ENCODE peak calls at places on chromosomes 6 and 20, in six cellular contexts. Q, F, A, B, O and Y are unnamed samples.

GRCh38 chr6:20805027-20805426 is 270.8 kb downstream of the CDKAL1 start:
- DNase-seq in Q (no peak), F (no peak), A (no peak), B (no peak), O (no peak), Y (no peak)

GRCh38 chr6:24855389-24856245 is 56.9 kb upstream of the ARMH2 start:
- DNase-seq in Q (no peak), F (peak), A (peak), B (no peak), O (peak), Y (peak)

GRCh38 chr6:108587258-108588059 is 26.7 kb downstream of the FOXO3 start:
- DNase-seq in Q (peak), F (peak), A (peak), B (no peak), O (no peak), Y (no peak)

GRCh38 chr6:6661684-6662083 is 73.2 kb downstream of the LY86 start:
- DNase-seq in Q (no peak), F (no peak), A (peak), B (no peak), O (peak), Y (no peak)

GRCh38 chr6:28658475-28659249 is 133.0 kb downstream of the GPX5 start:
- DNase-seq in Q (no peak), F (no peak), A (no peak), B (no peak), O (no peak), Y (no peak)

GRCh38 chr6:27237089-27237723 is 10.3 kb upstream of the PRSS16 start:
- DNase-seq in Q (no peak), F (peak), A (peak), B (no peak), O (no peak), Y (no peak)

GRCh38 chr6:108171291-108171917 is 5.6 kb downstream of the NR2E1 start:
- DNase-seq in Q (no peak), F (no peak), A (no peak), B (no peak), O (no peak), Y (no peak)

GRCh38 chr6:150088481-150089154 is 19.7 kb upstream of the ULBP3 start:
- DNase-seq in Q (no peak), F (no peak), A (no peak), B (no peak), O (no peak), Y (no peak)

GRCh38 chr20:25437153-25437581 is 29.7 kb downstream of the GINS1 start:
- DNase-seq in Q (no peak), F (no peak), A (no peak), B (no peak), O (no peak), Y (no peak)

GRCh38 chr20:32077192-32077591 is 25.1 kb downstream of the HCK start:
- DNase-seq in Q (no peak), F (no peak), A (no peak), B (no peak), O (no peak), Y (no peak)

GRCh38 chr20:36301359-36302119 is 4.6 kb upstream of the DLGAP4 start:
- DNase-seq in Q (no peak), F (no peak), A (no peak), B (no peak), O (no peak), Y (no peak)

GRCh38 chr6:140486468-140487361 is 1112.3 kb upstream of the CITED2 start:
- DNase-seq in Q (no peak), F (no peak), A (peak), B (no peak), O (no peak), Y (no peak)

GRCh38 chr6:53513519-53513966 is 31.4 kb downstream of the GCLC start:
- DNase-seq in Q (no peak), F (no peak), A (no peak), B (no peak), O (no peak), Y (no peak)

GRCh38 chr6:89122625-89123024 is 4.8 kb upstream of the SRSF12 start:
- DNase-seq in Q (no peak), F (no peak), A (peak), B (no peak), O (no peak), Y (peak)

GRCh38 chr6:152089992-152090391 is 282.5 kb downstream of the ESR1 start:
- DNase-seq in Q (no peak), F (no peak), A (peak), B (peak), O (no peak), Y (no peak)

GRCh38 chr6:167047554-167047953 is 48.4 kb downstream of the CEP43 start:
- DNase-seq in Q (no peak), F (no peak), A (no peak), B (peak), O (no peak), Y (no peak)

GRCh38 chr20:51438136-51438535 is 104.4 kb downstream of the NFATC2 start:
- DNase-seq in Q (no peak), F (no peak), A (no peak), B (no peak), O (no peak), Y (no peak)

GRCh38 chr6:41625442-41625841 is 12.8 kb upstream of the MDFI start:
- DNase-seq in Q (no peak), F (no peak), A (no peak), B (no peak), O (peak), Y (peak)

GRCh38 chr20:41137412-41138216 is at the start of gene PLCG1:
- DNase-seq in Q (peak), F (no peak), A (peak), B (peak), O (peak), Y (peak)

GRCh38 chr6:139349464-139350020 is 24.9 kb downstream of the CITED2 start:
- DNase-seq in Q (no peak), F (no peak), A (peak), B (no peak), O (no peak), Y (no peak)

GRCh38 chr6:118401325-118401998 is 146.6 kb upstream of the PLN start:
- DNase-seq in Q (no peak), F (no peak), A (no peak), B (no peak), O (no peak), Y (no peak)

GRCh38 chr20:5996765-5997164 is 46.3 kb downstream of the MCM8 start:
- DNase-seq in Q (no peak), F (no peak), A (no peak), B (no peak), O (no peak), Y (peak)

DNA sequence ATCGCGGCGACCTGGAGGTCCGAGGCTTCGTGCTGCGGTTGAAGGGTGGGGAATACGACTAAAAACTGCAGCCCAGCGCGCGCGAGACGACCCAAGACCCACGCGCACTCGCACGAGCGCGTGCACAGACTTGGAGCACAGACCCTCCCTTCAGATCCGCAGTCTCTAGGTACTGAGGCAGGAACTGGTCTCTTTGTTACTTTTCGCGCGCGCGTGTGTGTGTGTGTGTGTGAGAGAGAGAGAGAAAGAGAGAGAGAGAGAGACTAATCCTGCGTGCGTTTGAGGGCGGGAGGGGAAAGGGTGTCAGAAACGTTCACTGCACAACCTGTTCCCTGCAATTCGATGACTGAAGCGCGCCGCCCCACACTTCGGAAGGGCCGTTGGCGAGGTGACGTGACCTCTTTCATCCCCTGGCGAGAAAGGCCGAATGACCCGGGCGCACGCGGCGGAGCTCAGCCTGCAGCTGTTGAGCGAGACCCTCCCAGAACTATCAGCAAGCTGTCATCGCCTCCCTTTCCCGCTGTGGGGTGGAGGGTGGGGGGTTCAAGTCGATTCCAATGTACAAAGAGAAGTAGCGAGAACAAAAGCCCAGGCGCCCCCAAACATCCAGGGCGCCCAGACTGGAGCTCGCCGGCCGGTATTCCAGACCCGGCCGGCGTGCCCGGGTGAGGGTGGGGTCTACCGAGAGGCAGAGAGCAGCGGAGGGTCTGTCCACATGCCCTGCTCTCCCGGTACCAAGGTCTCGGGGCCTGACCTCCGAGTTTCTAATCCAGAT is 1.5 kb upstream of the TUBB2B start:
- DNase-seq in Q (no peak), F (no peak), A (no peak), B (no peak), O (no peak), Y (no peak)
- H3K4me3 ChIP-seq in Q (no peak), F (no peak), A (no peak), B (peak), O (peak), Y (no peak)

GRCh38 chr6:52324239-52324638 is 37.7 kb upstream of the PAQR8 start:
- DNase-seq in Q (no peak), F (no peak), A (no peak), B (no peak), O (no peak), Y (no peak)

GRCh38 chr6:52325695-52326471 is 36.1 kb upstream of the PAQR8 start:
- DNase-seq in Q (no peak), F (no peak), A (no peak), B (no peak), O (no peak), Y (no peak)

GRCh38 chr6:52328721-52329120 is 33.2 kb upstream of the PAQR8 start:
- DNase-seq in Q (no peak), F (no peak), A (no peak), B (no peak), O (no peak), Y (no peak)

GRCh38 chr6:52328303-52328662 is 33.7 kb upstream of the PAQR8 start:
- DNase-seq in Q (no peak), F (no peak), A (no peak), B (no peak), O (no peak), Y (no peak)

DNA sequence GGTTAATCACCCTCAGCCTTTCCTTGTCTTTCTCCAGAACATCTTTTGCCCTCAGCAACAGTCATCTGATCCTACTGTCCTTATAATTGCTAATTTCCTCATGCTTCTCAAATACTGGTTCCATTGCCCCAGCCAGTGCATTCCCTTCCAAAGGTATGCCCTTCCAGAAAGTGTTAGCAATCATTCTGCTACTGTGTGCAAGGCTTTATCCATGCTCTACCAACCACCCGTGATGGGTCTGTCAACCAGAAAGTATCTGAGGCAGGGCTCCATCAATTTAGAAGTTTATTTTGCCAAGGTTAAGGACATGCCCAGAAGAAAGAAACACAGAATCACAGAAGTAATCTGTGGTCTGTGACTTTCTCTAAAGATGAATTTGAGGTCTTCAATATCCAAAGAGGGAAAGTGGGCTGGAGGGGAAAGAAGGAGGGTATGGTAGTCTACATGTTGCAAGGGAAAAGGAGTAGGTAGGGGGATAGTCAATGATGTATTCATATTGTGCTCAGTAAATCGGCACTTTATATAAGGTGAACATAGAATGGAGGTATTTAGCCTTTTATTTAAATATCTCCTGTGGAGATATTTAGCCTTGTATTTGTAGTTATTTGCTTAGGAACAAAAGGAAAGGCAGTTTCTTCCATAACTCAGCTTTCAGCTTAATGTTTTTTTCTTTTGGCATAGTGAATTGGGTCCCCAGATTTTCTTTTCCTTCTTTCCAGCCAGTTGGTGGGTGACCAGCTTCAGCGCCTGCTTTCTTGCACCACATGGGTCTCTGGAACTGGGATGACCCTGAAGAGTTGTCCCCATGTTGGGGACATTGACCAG is 35.2 kb upstream of the PAQR8 start:
- DNase-seq in Q (no peak), F (no peak), A (no peak), B (no peak), O (no peak), Y (no peak)
- H3K4me3 ChIP-seq in Q (no peak), F (no peak), A (no peak), B (no peak), O (no peak), Y (no peak)

GRCh38 chr6:79632580-79632979 is 1.5 kb downstream of the SH3BGRL2 start:
- DNase-seq in Q (no peak), F (no peak), A (no peak), B (no peak), O (no peak), Y (no peak)
- H3K4me3 ChIP-seq in Q (no peak), F (no peak), A (no peak), B (no peak), O (peak), Y (no peak)

GRCh38 chr20:43699941-43700565 is 26.7 kb downstream of the GTSF1L start:
- DNase-seq in Q (peak), F (no peak), A (no peak), B (no peak), O (no peak), Y (no peak)
- H3K4me3 ChIP-seq in Q (no peak), F (no peak), A (no peak), B (no peak), O (no peak), Y (no peak)

GRCh38 chr6:22184371-22184770 is 112.5 kb downstream of the PRL start:
- DNase-seq in Q (no peak), F (no peak), A (no peak), B (no peak), O (no peak), Y (no peak)
- H3K4me3 ChIP-seq in Q (no peak), F (no peak), A (no peak), B (no peak), O (no peak), Y (no peak)

DNA sequence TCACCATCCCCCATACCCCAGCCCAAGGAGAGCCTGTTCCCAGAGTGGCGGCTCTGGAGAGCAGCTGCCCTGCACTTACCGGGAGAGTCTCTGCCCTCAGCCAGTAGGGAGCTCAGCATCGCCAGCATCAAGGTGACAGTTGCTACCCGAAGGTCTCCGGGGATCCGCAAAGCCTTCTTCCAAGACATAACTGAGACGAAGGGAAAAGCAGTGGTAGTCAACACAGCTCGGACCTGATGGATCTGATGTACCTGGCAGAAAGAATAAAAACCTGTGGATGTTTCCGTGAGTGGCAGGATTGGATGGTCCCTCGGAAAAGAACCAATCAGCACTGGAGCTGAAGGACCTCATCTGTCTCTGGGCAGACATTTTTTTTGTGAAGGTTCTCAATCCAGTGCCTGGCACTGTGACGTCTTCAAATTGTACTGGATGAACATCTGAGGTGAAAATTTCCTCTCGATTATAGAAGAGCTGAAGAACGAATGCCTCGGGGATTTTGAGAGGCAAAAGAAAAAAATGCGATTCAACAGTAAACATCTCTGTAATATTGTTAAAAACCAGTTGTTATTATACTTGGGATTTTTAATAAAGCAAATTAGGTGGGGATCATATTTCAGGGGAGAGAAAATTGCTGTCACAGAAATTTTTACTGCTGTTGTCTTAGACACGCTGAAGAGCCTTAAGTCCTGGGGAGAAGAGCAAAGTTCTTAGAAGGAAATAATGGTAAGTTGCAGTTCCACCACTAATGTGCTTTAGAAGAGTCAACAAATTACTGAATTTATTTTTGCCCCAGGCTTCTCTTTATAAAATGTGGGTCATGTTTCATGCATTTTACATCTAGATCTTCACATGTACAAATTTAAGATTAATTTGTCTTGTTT is at the start of gene HLA-DQB1:
- DNase-seq in Q (no peak), F (no peak), A (peak), B (no peak), O (peak), Y (peak)
- H3K4me3 ChIP-seq in Q (no peak), F (no peak), A (no peak), B (no peak), O (peak), Y (peak)

GRCh38 chr20:57522380-57522973 is 2.5 kb downstream of the CTCFL start:
- DNase-seq in Q (no peak), F (no peak), A (no peak), B (no peak), O (no peak), Y (no peak)

GRCh38 chr20:57524511-57525176 is at the start of gene CTCFL:
- DNase-seq in Q (no peak), F (no peak), A (no peak), B (no peak), O (no peak), Y (no peak)

GRCh38 chr20:57525328-57526053 is 551 bp upstream of the CTCFL start:
- DNase-seq in Q (no peak), F (no peak), A (no peak), B (no peak), O (no peak), Y (no peak)

GRCh38 chr20:57526067-57526884 is 1.3 kb upstream of the CTCFL start:
- DNase-seq in Q (no peak), F (no peak), A (no peak), B (no peak), O (no peak), Y (peak)

DNA sequence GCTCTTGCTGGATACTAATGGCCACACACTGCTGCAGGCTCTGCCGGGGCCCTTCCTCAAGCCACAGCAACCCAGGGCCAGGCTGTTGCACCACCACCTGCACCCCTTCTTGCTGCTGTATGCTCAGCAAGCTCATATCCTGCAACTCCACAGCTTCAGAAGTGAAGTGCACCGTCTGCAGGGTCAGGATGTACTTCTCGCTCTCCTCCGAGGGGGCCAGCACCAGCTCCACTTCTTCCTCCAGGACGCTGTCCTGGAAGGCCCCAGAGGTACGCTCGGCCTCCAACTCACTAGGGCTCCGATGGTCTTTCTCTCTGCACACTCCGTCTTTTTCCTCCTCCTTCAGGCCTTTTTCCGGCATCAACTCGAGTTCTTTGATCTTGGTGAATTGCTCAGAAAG is 1.2 kb downstream of the CTCFL start:
- DNase-seq in Q (no peak), F (no peak), A (no peak), B (no peak), O (no peak), Y (no peak)
- H3K4me3 ChIP-seq in Q (no peak), F (no peak), A (no peak), B (no peak), O (no peak), Y (no peak)

GRCh38 chr20:60057123-60057865 is 99.1 kb downstream of the CDH26 start:
- DNase-seq in Q (peak), F (no peak), A (peak), B (no peak), O (peak), Y (peak)

GRCh38 chr20:60056345-60057122 is 98.3 kb downstream of the CDH26 start:
- DNase-seq in Q (peak), F (no peak), A (no peak), B (no peak), O (no peak), Y (peak)

GRCh38 chr20:60060006-60060557 is 101.9 kb downstream of the CDH26 start:
- DNase-seq in Q (peak), F (no peak), A (no peak), B (no peak), O (no peak), Y (no peak)

GRCh38 chr20:60058869-60059268 is 100.6 kb downstream of the CDH26 start:
- DNase-seq in Q (peak), F (no peak), A (no peak), B (no peak), O (no peak), Y (peak)

DNA sequence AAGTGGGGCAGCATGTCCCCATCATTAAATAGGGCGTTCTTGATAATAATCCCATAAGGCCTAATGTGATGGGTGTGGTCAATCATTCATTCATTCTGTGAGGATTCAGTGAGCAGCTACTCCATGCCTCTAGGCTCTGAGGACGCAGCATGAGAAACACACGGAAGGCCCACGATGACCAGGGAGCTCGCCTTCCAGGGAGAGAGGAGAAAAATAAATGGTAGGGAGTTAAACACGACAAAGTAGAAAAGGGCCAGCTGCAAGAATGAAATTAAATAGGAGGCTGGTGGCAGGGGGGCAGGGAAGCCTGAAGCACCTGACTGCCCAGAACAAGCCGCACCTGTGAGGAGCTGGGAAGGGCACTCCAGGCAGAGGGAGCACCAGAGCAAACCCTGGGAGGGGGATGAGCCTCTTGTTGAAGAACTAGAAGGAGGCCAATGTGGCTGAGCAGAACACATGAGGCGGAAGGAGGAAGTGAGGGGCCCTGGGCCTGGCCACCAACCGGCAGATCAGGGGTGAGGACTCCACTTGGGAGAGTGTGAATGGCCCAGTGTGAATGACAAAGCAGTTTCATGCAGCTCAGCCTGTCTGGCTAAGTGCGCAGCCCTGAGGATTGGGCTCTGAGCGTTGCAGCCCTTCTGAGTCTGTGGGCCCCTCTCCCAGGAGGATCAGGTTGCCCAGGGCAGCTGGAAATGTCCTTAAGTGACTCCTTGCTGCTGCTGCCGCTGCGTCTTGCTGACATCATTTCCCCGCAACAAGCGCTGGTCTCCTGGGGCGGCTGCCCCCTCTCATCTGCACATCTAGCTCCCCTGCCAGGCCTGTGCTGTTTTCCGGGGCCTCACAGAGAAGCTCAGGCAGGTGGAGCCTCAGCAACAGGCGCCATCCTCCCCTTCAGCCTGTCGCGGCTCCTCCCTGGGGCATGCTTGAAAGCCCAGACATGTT is 99.9 kb downstream of the CDH26 start:
- DNase-seq in Q (peak), F (no peak), A (peak), B (no peak), O (peak), Y (peak)
- H3K4me3 ChIP-seq in Q (no peak), F (no peak), A (no peak), B (peak), O (no peak), Y (peak)